ENCODE peak calls at places on chromosomes 12 and 14, in nine cellular contexts. R, H, A, Q, J, T, D, W and C are unnamed samples.

GRCh38 chr12:6224550-6224949 is 24.4 kb downstream of the CD9 start:
- DNase-seq in R (no peak), H (peak; percentile 3), A (no peak), Q (peak; percentile 91), J (no peak), T (peak; percentile 66), D (no peak), W (no peak), C (no peak)

GRCh38 chr14:92122351-92122677 is 545 bp downstream of the CPSF2 start:
- DNase-seq in R (no peak), H (no peak), A (no peak), Q (no peak), J (peak; percentile 52), T (no peak), D (no peak), W (peak; percentile 20), C (no peak)

GRCh38 chr14:78403278-78403815 is 233.2 kb downstream of the NRXN3 start:
- DNase-seq in R (no peak), H (peak; percentile 21), A (no peak), Q (no peak), J (peak; percentile 21), T (no peak), D (no peak), W (no peak), C (no peak)

GRCh38 chr14:51614707-51615106 is 37.0 kb upstream of the FRMD6 start:
- DNase-seq in R (no peak), H (no peak), A (no peak), Q (no peak), J (no peak), T (no peak), D (no peak), W (no peak), C (no peak)

GRCh38 chr12:128534906-128535305 is 267.9 kb downstream of the TMEM132C start:
- DNase-seq in R (no peak), H (no peak), A (no peak), Q (no peak), J (no peak), T (no peak), D (no peak), W (no peak), C (no peak)

GRCh38 chr12:49959570-49960473 is 1.9 kb upstream of the AQP5 start:
- DNase-seq in R (no peak), H (no peak), A (no peak), Q (no peak), J (peak; percentile 94), T (no peak), D (peak; percentile 52), W (no peak), C (no peak)

GRCh38 chr14:95033851-95034622 is 123.3 kb downstream of the DICER1 start:
- DNase-seq in R (peak; percentile 40), H (no peak), A (no peak), Q (no peak), J (no peak), T (no peak), D (no peak), W (no peak), C (no peak)

GRCh38 chr12:24901975-24902461 is 46.9 kb downstream of the BCAT1 start:
- DNase-seq in R (no peak), H (no peak), A (no peak), Q (peak; percentile 57), J (peak; percentile 81), T (peak; percentile 7), D (peak; percentile 66), W (peak; percentile 36), C (no peak)

GRCh38 chr12:46267618-46268348 is 1.1 kb downstream of the SLC38A1 start:
- DNase-seq in R (no peak), H (peak; percentile 38), A (no peak), Q (no peak), J (no peak), T (peak; percentile 41), D (peak; percentile 41), W (peak; percentile 58), C (no peak)

GRCh38 chr14:79598339-79598738 is 613.0 kb downstream of the DIO2 start:
- DNase-seq in R (no peak), H (no peak), A (no peak), Q (no peak), J (no peak), T (no peak), D (no peak), W (no peak), C (no peak)

GRCh38 chr14:38481939-38482678 is 226.2 kb upstream of the CLEC14A start:
- DNase-seq in R (no peak), H (peak; percentile 4), A (no peak), Q (no peak), J (peak; percentile 5), T (no peak), D (peak; percentile 17), W (no peak), C (no peak)